ENCODE peak calls at places on chromosomes 5 and 9, in four cellular contexts. B is IMR-90, A is GM12878, U is K562. T is an unnamed sample.

GRCh38 chr9:25418974-25419373 is 259.3 kb downstream of the TUSC1 start:
- DNase-seq in B (no peak), A (no peak), U (no peak), T (no peak)

GRCh38 chr9:5269249-5269715 is 35.2 kb downstream of the RLN2 start:
- DNase-seq in B (peak), A (no peak), U (no peak), T (peak)

GRCh38 chr5:134079748-134080581 is 34.5 kb upstream of the TCF7 start:
- DNase-seq in B (no peak), A (no peak), U (no peak), T (no peak)

GRCh38 chr9:71743217-71743705 is 25.1 kb downstream of the CEMIP2 start:
- DNase-seq in B (peak), A (no peak), U (no peak), T (peak)

GRCh38 chr5:148615644-148616283 is 38.6 kb downstream of the HTR4 start:
- DNase-seq in B (peak), A (no peak), U (no peak), T (no peak)

GRCh38 chr5:96483878-96484277 is 50.8 kb upstream of the PCSK1 start:
- DNase-seq in B (peak), A (no peak), U (peak), T (peak)

GRCh38 chr9:114516913-114517312 is 11.6 kb upstream of the WHRN start:
- DNase-seq in B (peak), A (no peak), U (no peak), T (no peak)

GRCh38 chr9:109313351-109313750 is 7.5 kb downstream of the EPB41L4B start:
- DNase-seq in B (no peak), A (no peak), U (no peak), T (no peak)

GRCh38 chr5:181087309-181087708 is 43.7 kb downstream of the OR2V1 start:
- DNase-seq in B (no peak), A (no peak), U (no peak), T (no peak)

GRCh38 chr5:181084631-181085195 is 44.6 kb downstream of the BTNL9 start:
- DNase-seq in B (no peak), A (no peak), U (no peak), T (no peak)

GRCh38 chr5:181086410-181087229 is 44.3 kb downstream of the OR2V1 start:
- DNase-seq in B (no peak), A (no peak), U (no peak), T (no peak)

GRCh38 chr5:181092428-181092827 is 38.5 kb downstream of the OR2V1 start:
- DNase-seq in B (no peak), A (no peak), U (no peak), T (no peak)

DNA sequence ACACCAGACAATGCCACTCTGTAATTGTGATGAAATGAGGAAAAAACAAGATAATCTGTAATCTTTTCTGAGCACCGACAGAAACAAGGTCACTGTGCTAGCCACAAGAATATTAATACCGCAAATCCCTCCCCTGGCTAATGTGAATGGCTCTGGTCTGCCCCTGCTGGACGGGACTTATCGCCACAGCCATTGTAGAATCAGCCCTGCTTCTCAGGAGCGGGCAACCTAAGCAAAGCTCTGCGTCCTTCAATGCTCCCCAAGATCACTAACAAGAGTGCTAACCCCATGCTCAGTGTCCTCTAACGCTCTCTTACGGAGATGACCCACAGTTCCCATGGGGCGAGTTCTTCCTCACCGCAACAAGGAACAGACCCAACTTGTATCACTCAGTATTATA is 42.7 kb downstream of the OR2V1 start:
- DNase-seq in B (no peak), A (no peak), U (peak), T (no peak)
- TF ChIP-seq FOS in B (no peak), A (no peak), U (no peak), T (no peak)

GRCh38 chr5:36879274-36880033 is 2.9 kb downstream of the NIPBL start:
- DNase-seq in B (no peak), A (no peak), U (no peak), T (no peak)
- H3K4me3 ChIP-seq in B (no peak), A (peak), U (peak), T (no peak)

DNA sequence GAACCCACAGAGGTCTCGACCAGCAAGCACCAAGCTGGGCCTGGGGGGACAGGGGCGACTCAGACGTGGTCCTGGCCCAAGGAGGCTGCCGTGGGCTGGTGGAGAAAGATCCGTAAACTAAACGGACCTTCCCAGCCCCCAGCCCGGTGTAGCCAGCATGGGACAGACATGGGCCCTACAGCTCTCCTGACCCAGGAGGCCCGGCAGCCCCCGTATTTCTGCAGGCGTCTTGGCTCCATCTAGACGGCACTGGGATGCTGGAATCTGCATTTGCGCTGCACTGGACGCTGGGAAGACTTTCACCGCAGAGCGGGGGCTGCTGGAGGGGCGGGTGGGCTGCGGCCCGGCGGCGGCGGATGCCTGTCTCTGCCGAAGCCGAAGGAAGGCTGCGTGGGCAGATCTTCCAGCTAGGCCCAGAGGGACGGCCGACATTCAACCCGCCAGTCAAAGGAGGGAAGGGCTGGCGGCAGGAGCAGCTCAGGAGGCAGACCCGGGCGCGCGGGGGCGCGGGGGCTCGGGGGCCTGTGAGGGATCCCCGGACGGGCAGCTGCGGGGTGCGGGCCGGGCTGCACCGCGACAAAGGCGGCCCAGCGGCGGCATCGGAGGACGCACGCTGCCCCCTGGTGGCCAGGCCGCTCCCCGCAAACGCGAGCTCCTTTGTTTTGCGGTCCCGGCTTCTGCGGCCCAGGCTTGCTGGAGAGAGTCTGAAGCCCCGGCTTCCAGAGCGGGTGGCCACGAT is 266.2 kb downstream of the NSG2 start:
- DNase-seq in B (peak), A (no peak), U (peak), T (peak)
- H3K9ac ChIP-seq in B (peak), A (no peak), U (no peak), T (no peak)

GRCh38 chr9:137236238-137236935 is 4.7 kb upstream of the TUBB4B start:
- DNase-seq in B (peak), A (no peak), U (peak), T (peak)
- TF ChIP-seq FOS in B (no peak), A (no peak), U (no peak), T (no peak)

DNA sequence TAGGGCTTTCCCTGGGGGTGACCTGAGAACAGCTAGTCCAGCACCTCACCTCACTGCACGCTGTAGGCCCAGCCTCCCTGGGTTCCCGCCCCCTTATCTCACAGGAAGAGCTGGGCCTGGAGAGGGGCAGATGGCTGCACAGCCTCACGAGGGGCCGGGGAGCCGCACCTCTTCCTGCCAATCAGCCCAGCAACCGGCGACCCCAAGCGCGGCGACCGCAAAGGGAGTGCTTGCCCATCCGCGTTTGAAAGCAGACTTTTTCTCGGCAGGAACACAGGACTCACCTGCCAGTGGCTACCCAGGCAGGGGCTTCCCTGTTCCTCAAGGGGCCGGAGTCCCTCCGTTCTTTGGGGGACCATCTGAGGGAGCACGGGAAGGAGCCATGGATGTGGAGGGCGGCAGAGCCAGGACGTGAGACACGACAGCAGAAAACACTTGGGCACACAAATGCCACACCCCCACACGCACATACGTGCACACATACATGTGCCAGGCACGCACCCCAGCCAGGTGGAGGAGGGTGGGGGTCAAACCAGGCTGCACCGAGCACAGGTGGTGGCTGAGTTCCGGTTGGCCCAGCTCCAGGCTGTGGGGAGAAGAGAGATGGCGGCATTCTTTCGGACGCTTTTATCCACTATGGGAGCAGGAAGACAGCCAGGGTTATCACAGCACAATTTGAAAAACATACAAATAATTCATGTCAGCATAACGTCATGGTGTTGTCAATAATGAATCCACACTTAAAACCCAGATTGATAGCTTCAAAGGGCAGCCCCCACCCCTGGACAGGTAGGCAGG is 11.3 kb downstream of the TMEM250 start:
- DNase-seq in B (no peak), A (no peak), U (peak), T (no peak)
- H3K4me3 ChIP-seq in B (no peak), A (peak), U (no peak), T (no peak)

GRCh38 chr5:172420215-172420934 is 34.0 kb downstream of the SH3PXD2B start:
- DNase-seq in B (peak), A (no peak), U (peak), T (no peak)
- H3K9ac ChIP-seq in B (no peak), A (no peak), U (no peak), T (no peak)

GRCh38 chr5:88833371-88834107 is 49.4 kb downstream of the MEF2C start:
- DNase-seq in B (peak), A (no peak), U (no peak), T (peak)
- TF ChIP-seq FOS in B (no peak), A (no peak), U (no peak), T (no peak)

GRCh38 chr5:55991768-55992486 is 2.8 kb downstream of the IL6ST start:
- DNase-seq in B (no peak), A (no peak), U (no peak), T (peak)
- H3K4me3 ChIP-seq in B (peak), A (peak), U (no peak), T (peak)

T was measured in endothelial cell of umbilical vein.